ENCODE peak calls at places on chromosomes 1 and 21, in ten cellular contexts. P, M, K, C, T, N, Z, W, F and Y are unnamed samples.
A peak's percentile ranks its signal among the peaks of the same experiment; 100 is the strongest.

GRCh38 chr1:100463809-100464424 is 74.0 kb upstream of the GPR88 start:
- DNase-seq in P (peak; percentile 71), M (peak; percentile 46), K (peak; percentile 50), C (peak; percentile 10), T (peak; percentile 63), N (peak; percentile 65), Z (peak; percentile 71), W (peak; percentile 24), F (peak; percentile 81), Y (peak; percentile 43)

GRCh38 chr1:14262582-14262981 is 335.9 kb upstream of the KAZN start:
- DNase-seq in P (no peak), M (no peak), K (no peak), C (no peak), T (no peak), N (no peak), Z (no peak), W (no peak), F (no peak), Y (no peak)

GRCh38 chr1:87939486-87939885 is 610.8 kb downstream of the LMO4 start:
- DNase-seq in P (no peak), M (no peak), K (no peak), C (no peak), T (no peak), N (no peak), Z (no peak), W (no peak), F (no peak), Y (no peak)

GRCh38 chr1:15851251-15852035 is 3.9 kb downstream of the SPEN start:
- DNase-seq in P (no peak), M (no peak), K (no peak), C (no peak), T (no peak), N (no peak), Z (no peak), W (no peak), F (no peak), Y (no peak)

GRCh38 chr1:48644950-48645605 is 131.6 kb downstream of the BEND5 start:
- DNase-seq in P (peak; percentile 7), M (no peak), K (no peak), C (no peak), T (no peak), N (no peak), Z (no peak), W (no peak), F (no peak), Y (no peak)

GRCh38 chr1:36372617-36373016 is 13.1 kb downstream of the STK40 start:
- DNase-seq in P (peak; percentile 30), M (no peak), K (no peak), C (peak; percentile 25), T (peak; percentile 24), N (no peak), Z (no peak), W (no peak), F (no peak), Y (no peak)

GRCh38 chr1:178727014-178727895 is 2.2 kb downstream of the RALGPS2 start:
- DNase-seq in P (peak; percentile 9), M (no peak), K (no peak), C (no peak), T (peak; percentile 5), N (no peak), Z (no peak), W (peak; percentile 18), F (no peak), Y (no peak)

GRCh38 chr1:114340906-114341698 is 169.9 kb downstream of the TRIM33 start:
- DNase-seq in P (no peak), M (no peak), K (peak; percentile 83), C (no peak), T (no peak), N (no peak), Z (peak; percentile 83), W (no peak), F (no peak), Y (no peak)

GRCh38 chr1:166603296-166603695 is 236.0 kb upstream of the POGK start:
- DNase-seq in P (no peak), M (no peak), K (no peak), C (no peak), T (no peak), N (no peak), Z (no peak), W (peak; percentile 63), F (no peak), Y (no peak)

GRCh38 chr1:29782846-29783500 is 546.7 kb downstream of the PTPRU start:
- DNase-seq in P (no peak), M (no peak), K (no peak), C (no peak), T (no peak), N (no peak), Z (no peak), W (no peak), F (no peak), Y (no peak)

GRCh38 chr21:35189077-35189863 is 140.2 kb upstream of the RUNX1 start:
- DNase-seq in P (no peak), M (no peak), K (no peak), C (no peak), T (peak; percentile 59), N (no peak), Z (no peak), W (no peak), F (no peak), Y (no peak)

GRCh38 chr1:205939690-205940330 is 3.4 kb downstream of the SLC26A9 start:
- DNase-seq in P (peak; percentile 65), M (no peak), K (no peak), C (no peak), T (no peak), N (peak; percentile 8), Z (no peak), W (peak; percentile 63), F (no peak), Y (peak; percentile 44)

GRCh38 chr1:56643661-56644060 is 1.5 kb upstream of the PRKAA2 start:
- DNase-seq in P (no peak), M (no peak), K (no peak), C (peak; percentile 52), T (no peak), N (no peak), Z (no peak), W (no peak), F (no peak), Y (no peak)

GRCh38 chr21:42003051-42003461 is 7.1 kb downstream of the ZBTB21 start:
- DNase-seq in P (no peak), M (no peak), K (no peak), C (peak; percentile 2), T (peak; percentile 45), N (peak; percentile 42), Z (no peak), W (no peak), F (no peak), Y (no peak)

GRCh38 chr1:203274603-203275381 is 30.5 kb upstream of the BTG2 start:
- DNase-seq in P (no peak), M (peak; percentile 90), K (no peak), C (no peak), T (no peak), N (no peak), Z (no peak), W (no peak), F (no peak), Y (no peak)

GRCh38 chr1:211328084-211328694 is 1.6 kb downstream of the TRAF5 start:
- DNase-seq in P (no peak), M (no peak), K (no peak), C (no peak), T (no peak), N (no peak), Z (no peak), W (no peak), F (no peak), Y (no peak)

GRCh38 chr21:41317458-41317857 is 857 bp downstream of the FAM3B start:
- DNase-seq in P (no peak), M (no peak), K (no peak), C (no peak), T (no peak), N (no peak), Z (no peak), W (no peak), F (no peak), Y (no peak)

GRCh38 chr1:227941509-227942020 is 6.2 kb downstream of the WNT9A start:
- DNase-seq in P (peak; percentile 32), M (peak; percentile 17), K (peak; percentile 14), C (no peak), T (no peak), N (no peak), Z (peak; percentile 38), W (no peak), F (peak; percentile 74), Y (no peak)

GRCh38 chr1:43267291-43267805 is 2.4 kb upstream of the TMEM125 start:
- DNase-seq in P (no peak), M (no peak), K (no peak), C (no peak), T (peak; percentile 37), N (no peak), Z (peak; percentile 37), W (no peak), F (no peak), Y (no peak)

GRCh38 chr1:48058135-48058534 is 61.0 kb upstream of the TRABD2B start:
- DNase-seq in P (no peak), M (no peak), K (no peak), C (no peak), T (no peak), N (no peak), Z (no peak), W (no peak), F (no peak), Y (no peak)

GRCh38 chr1:145977016-145977415 is 12.5 kb downstream of the POLR3GL start:
- DNase-seq in P (no peak), M (no peak), K (no peak), C (no peak), T (no peak), N (no peak), Z (no peak), W (no peak), F (no peak), Y (no peak)

GRCh38 chr1:85199667-85200366 is 999 bp downstream of the SYDE2 start:
- DNase-seq in P (no peak), M (no peak), K (no peak), C (no peak), T (no peak), N (no peak), Z (no peak), W (no peak), F (no peak), Y (no peak)

GRCh38 chr21:34260598-34260997 is 103.2 kb upstream of the KCNE2 start:
- DNase-seq in P (no peak), M (no peak), K (no peak), C (no peak), T (no peak), N (no peak), Z (no peak), W (no peak), F (no peak), Y (no peak)

GRCh38 chr1:8554956-8555534 is 237.1 kb downstream of the SLC45A1 start:
- DNase-seq in P (no peak), M (peak; percentile 38), K (no peak), C (peak; percentile 24), T (peak; percentile 64), N (no peak), Z (no peak), W (no peak), F (no peak), Y (no peak)

GRCh38 chr1:119112244-119112643 is 28.2 kb downstream of the WARS2 start:
- DNase-seq in P (no peak), M (no peak), K (no peak), C (no peak), T (no peak), N (no peak), Z (no peak), W (no peak), F (no peak), Y (no peak)

GRCh38 chr21:45622416-45623097 is 21.0 kb upstream of the PCBP3 start:
- DNase-seq in P (no peak), M (no peak), K (no peak), C (no peak), T (no peak), N (no peak), Z (no peak), W (no peak), F (no peak), Y (no peak)

GRCh38 chr1:6275826-6276764 is 15.2 kb upstream of the GPR153 start:
- DNase-seq in P (peak; percentile 84), M (peak; percentile 47), K (no peak), C (no peak), T (no peak), N (no peak), Z (no peak), W (no peak), F (no peak), Y (no peak)